ENCODE peak calls at places on chromosomes 16 and 17, in six cellular contexts. A is SK-N-MC; P is NCI-H524 treated with DMSO at 0.1 percent for 48 hours; D is ELR; J is stimulated activated naive CD4-positive, alpha-beta T cell; I is AG10803. Y is an unnamed sample.

GRCh38 chr17:82116246-82116645 is 18.2 kb upstream of the FASN start:
- DNase-seq in J (no peak), A (no peak), D (no peak), P (no peak), I (no peak), Y (no peak)

GRCh38 chr16:78102865-78103264 is 3.4 kb downstream of the WWOX start:
- DNase-seq in I (no peak), D (no peak), P (no peak), A (no peak), J (no peak), Y (no peak)

GRCh38 chr17:79557276-79557675 is 53.6 kb downstream of the RBFOX3 start:
- DNase-seq in D (no peak), I (no peak), J (no peak), A (no peak), P (no peak), Y (no peak)

GRCh38 chr16:23401142-23401541 is 51.8 kb downstream of the COG7 start:
- DNase-seq in P (no peak), J (no peak), A (no peak), D (no peak), I (no peak), Y (no peak)

GRCh38 chr16:72644911-72645310 is 403.0 kb downstream of the ZFHX3 start:
- DNase-seq in I (no peak), P (no peak), D (no peak), A (no peak), J (no peak), Y (no peak)

GRCh38 chr16:86951831-86952598 is 365.2 kb downstream of the C16orf95 start:
- DNase-seq in D (peak; percentile 99), A (no peak), I (peak; percentile 93), J (no peak), P (no peak), Y (peak; percentile 99)

GRCh38 chr16:53061256-53061655 is 6.5 kb downstream of the CHD9 start:
- DNase-seq in A (no peak), J (no peak), P (no peak), I (no peak), D (no peak), Y (no peak)

GRCh38 chr16:54493594-54493993 is 207.0 kb upstream of the IRX3 start:
- DNase-seq in D (peak; percentile 6), I (no peak), P (no peak), J (no peak), A (no peak), Y (peak; percentile 32)